ENCODE peak calls at places on chromosome 2, in nine cellular contexts. T is stimulated activated CD4-positive, alpha-beta T cell treated with anti-CD3 and anti-CD28 coated beads, Interleukin-1b, Interleukin-23, amount 100 ng/mL, for 24 hours; D is astrocyte of the spinal cord; K is progenitor cell of endocrine pancreas; Z is non-pigmented ciliary epithelial cell; M is CD4-positive, alpha-beta memory T cell; R is NB4; P is RWPE1; U is PC-3. G is an unnamed sample.

GRCh38 chr2:67619204-67619603 is 222.1 kb downstream of the ETAA1 start:
- DNase-seq in T (no peak), D (no peak), K (no peak), Z (no peak), M (no peak), R (no peak), P (no peak), U (no peak), G (no peak)

GRCh38 chr2:128322651-128323491 is 4.2 kb upstream of the HS6ST1 start:
- DNase-seq in T (no peak), D (no peak), K (peak), Z (no peak), M (no peak), R (peak), P (no peak), U (no peak), G (no peak)

GRCh38 chr2:177093384-177093783 is 119.2 kb upstream of the HNRNPA3 start:
- DNase-seq in T (no peak), D (no peak), K (no peak), Z (no peak), M (no peak), R (no peak), P (no peak), U (no peak), G (no peak)

GRCh38 chr2:176099159-176099736 is 347 bp upstream of the HOXD12 start:
- DNase-seq in T (no peak), D (no peak), K (no peak), Z (no peak), M (no peak), R (no peak), P (no peak), U (no peak), G (no peak)

GRCh38 chr2:18187214-18187613 is 308.7 kb downstream of the KCNS3 start:
- DNase-seq in T (no peak), D (no peak), K (no peak), Z (no peak), M (no peak), R (no peak), P (no peak), U (no peak), G (no peak)

GRCh38 chr2:64620661-64621060 is 33.1 kb downstream of the SERTAD2 start:
- DNase-seq in T (no peak), D (no peak), K (no peak), Z (no peak), M (no peak), R (no peak), P (no peak), U (no peak), G (no peak)

GRCh38 chr2:121019073-121019472 is 265.9 kb downstream of the TFCP2L1 start:
- DNase-seq in T (no peak), D (no peak), K (no peak), Z (no peak), M (no peak), R (no peak), P (no peak), U (no peak), G (no peak)

GRCh38 chr2:105741216-105741615 is 3.5 kb upstream of the NCK2 start:
- DNase-seq in T (no peak), D (no peak), K (no peak), Z (no peak), M (no peak), R (no peak), P (no peak), U (no peak), G (no peak)

GRCh38 chr2:204776781-204777559 is 231.7 kb downstream of the PARD3B start:
- DNase-seq in T (no peak), D (peak), K (no peak), Z (no peak), M (no peak), R (no peak), P (no peak), U (peak), G (no peak)

GRCh38 chr2:122001441-122001874 is 246.0 kb downstream of the TSN start:
- DNase-seq in T (no peak), D (no peak), K (no peak), Z (peak), M (no peak), R (no peak), P (no peak), U (no peak), G (no peak)

GRCh38 chr2:46091961-46092667 is 205.1 kb upstream of the EPAS1 start:
- DNase-seq in T (no peak), D (no peak), K (no peak), Z (no peak), M (no peak), R (no peak), P (no peak), U (no peak), G (no peak)

GRCh38 chr2:113227290-113227689 is 51.4 kb downstream of the PAX8 start:
- DNase-seq in T (no peak), D (peak), K (no peak), Z (no peak), M (no peak), R (no peak), P (no peak), U (no peak), G (no peak)

G was measured in neuronal stem cell.